ENCODE peak calls at places on chromosomes 6 and 20, in four cellular contexts. S is GM12878, V is K562, F is GM12891. C is an unnamed sample.

GRCh38 chr20:33124261-33124660 is 43.7 kb upstream of the BPIFA2 start:
- DNase-seq in S (no peak), V (no peak), F (no peak), C (no peak)

GRCh38 chr6:113574147-113574546 is 283.0 kb upstream of the MARCKS start:
- DNase-seq in S (no peak), V (no peak), F (no peak), C (no peak)

GRCh38 chr20:49768204-49769124 is 44.2 kb upstream of the SLC9A8 start:
- DNase-seq in S (peak; percentile 31), V (no peak), F (no peak), C (peak; percentile 97)

GRCh38 chr6:158269657-158270056 is 42.6 kb upstream of the TULP4 start:
- DNase-seq in S (no peak), V (no peak), F (no peak), C (no peak)

GRCh38 chr20:44334306-44334705 is 2.5 kb upstream of the R3HDML start:
- DNase-seq in S (no peak), V (peak; percentile 1), F (no peak), C (no peak)

GRCh38 chr6:36249010-36249409 is 20.9 kb upstream of the PNPLA1 start:
- DNase-seq in S (no peak), V (no peak), F (no peak), C (no peak)

GRCh38 chr6:116066789-116067188 is 6.1 kb upstream of the FRK start:
- DNase-seq in S (no peak), V (no peak), F (no peak), C (no peak)

GRCh38 chr6:80440496-80441160 is 334.2 kb downstream of the BCKDHB start:
- DNase-seq in S (no peak), V (no peak), F (no peak), C (no peak)

GRCh38 chr20:4081396-4081795 is 66.0 kb upstream of the RNF24 start:
- DNase-seq in S (no peak), V (no peak), F (no peak), C (no peak)

GRCh38 chr6:165876568-165876967 is 213.5 kb upstream of the PDE10A start:
- DNase-seq in S (no peak), V (no peak), F (no peak), C (no peak)

GRCh38 chr6:27213544-27214125 is 33.9 kb upstream of the PRSS16 start:
- DNase-seq in S (no peak), V (peak; percentile 55), F (no peak), C (no peak)

GRCh38 chr6:107768044-107768443 is 56.1 kb downstream of the SCML4 start:
- DNase-seq in S (no peak), V (no peak), F (no peak), C (no peak)

GRCh38 chr6:30940361-30941001 is at the start of gene MUCL3:
- DNase-seq in S (no peak), V (peak; percentile 72), F (no peak), C (no peak)

GRCh38 chr20:6705106-6705766 is 62.2 kb upstream of the BMP2 start:
- DNase-seq in S (no peak), V (no peak), F (no peak), C (no peak)

GRCh38 chr6:7587631-7588100 is 2.3 kb upstream of the SNRNP48 start:
- DNase-seq in S (no peak), V (peak; percentile 25), F (no peak), C (no peak)

GRCh38 chr6:87366428-87366827 is 21.8 kb downstream of the C6orf163 start:
- DNase-seq in S (no peak), V (no peak), F (no peak), C (no peak)

GRCh38 chr6:65937982-65938381 is 231.0 kb upstream of the EYS start:
- DNase-seq in S (no peak), V (no peak), F (no peak), C (no peak)

GRCh38 chr20:60970601-60971000 is 281.5 kb upstream of the CDH4 start:
- DNase-seq in S (no peak), V (no peak), F (no peak), C (no peak)

GRCh38 chr20:56001106-56001785 is 4.1 kb downstream of the CBLN4 start:
- DNase-seq in S (no peak), V (no peak), F (no peak), C (no peak)

GRCh38 chr6:81786159-81786558 is 33.7 kb upstream of the TENT5A start:
- DNase-seq in S (no peak), V (no peak), F (no peak), C (no peak)

GRCh38 chr6:3324262-3324942 is 65.7 kb downstream of the PSMG4 start:
- DNase-seq in S (peak; percentile 48), V (peak; percentile 91), F (peak; percentile 38), C (no peak)

GRCh38 chr20:20710443-20710842 is 2.0 kb downstream of the RALGAPA2 start:
- DNase-seq in S (no peak), V (no peak), F (no peak), C (no peak)

GRCh38 chr6:39044181-39044580 is 4.4 kb upstream of the GLP1R start:
- DNase-seq in S (no peak), V (no peak), F (no peak), C (no peak)

GRCh38 chr6:44062771-44063560 is 64.3 kb downstream of the MRPL14 start:
- DNase-seq in S (no peak), V (peak; percentile 80), F (no peak), C (peak; percentile 44)

GRCh38 chr6:142009647-142010046 is 123.1 kb upstream of the GJE1 start:
- DNase-seq in S (no peak), V (no peak), F (no peak), C (no peak)

GRCh38 chr20:30912006-30912660 is 345.3 kb upstream of the DEFB115 start:
- DNase-seq in S (no peak), V (no peak), F (no peak), C (no peak)

GRCh38 chr6:36268478-36269248 is 1.2 kb upstream of the PNPLA1 start:
- DNase-seq in S (no peak), V (peak; percentile 59), F (no peak), C (no peak)

GRCh38 chr6:85797993-85798392 is 155.3 kb upstream of the SYNCRIP start:
- DNase-seq in S (no peak), V (no peak), F (no peak), C (no peak)

GRCh38 chr6:168616807-168617756 is 176.1 kb downstream of the SMOC2 start:
- DNase-seq in S (no peak), V (no peak), F (no peak), C (no peak)

GRCh38 chr6:551405-551804 is 105.5 kb downstream of the HUS1B start:
- DNase-seq in S (no peak), V (no peak), F (no peak), C (no peak)

GRCh38 chr6:33683576-33684427 is 27.7 kb downstream of the UQCC2 start:
- DNase-seq in S (no peak), V (no peak), F (no peak), C (no peak)

GRCh38 chr6:135572051-135572450 is 74.5 kb upstream of the AHI1 start:
- DNase-seq in S (no peak), V (no peak), F (no peak), C (no peak)

GRCh38 chr6:452301-453067 is 60.9 kb downstream of the IRF4 start:
- DNase-seq in S (no peak), V (no peak), F (no peak), C (no peak)

GRCh38 chr6:42702200-42702599 is 20.2 kb downstream of the PRPH2 start:
- DNase-seq in S (no peak), V (peak; percentile 21), F (no peak), C (no peak)

GRCh38 chr6:111087106-111087835 is at the start of gene SLC16A10:
- DNase-seq in S (no peak), V (peak; percentile 92), F (peak; percentile 77), C (peak; percentile 43)

GRCh38 chr6:50849016-50849748 is 30.5 kb downstream of the TFAP2B start:
- DNase-seq in S (no peak), V (no peak), F (no peak), C (no peak)
- TF ChIP-seq SPI1 in S (no peak), V (no peak), F (no peak), C (no peak)

GRCh38 chr6:6006428-6007310 is at the start of gene NRN1:
- DNase-seq in S (no peak), V (no peak), F (no peak), C (no peak)

GRCh38 chr6:6005467-6006427 is 978 bp downstream of the NRN1 start:
- DNase-seq in S (no peak), V (no peak), F (no peak), C (no peak)

GRCh38 chr6:6008648-6009421 is 2.1 kb upstream of the NRN1 start:
- DNase-seq in S (peak; percentile 36), V (peak; percentile 98), F (peak; percentile 76), C (peak; percentile 66)

GRCh38 chr6:6008114-6008647 is 1.5 kb upstream of the NRN1 start:
- DNase-seq in S (no peak), V (no peak), F (no peak), C (no peak)

DNA sequence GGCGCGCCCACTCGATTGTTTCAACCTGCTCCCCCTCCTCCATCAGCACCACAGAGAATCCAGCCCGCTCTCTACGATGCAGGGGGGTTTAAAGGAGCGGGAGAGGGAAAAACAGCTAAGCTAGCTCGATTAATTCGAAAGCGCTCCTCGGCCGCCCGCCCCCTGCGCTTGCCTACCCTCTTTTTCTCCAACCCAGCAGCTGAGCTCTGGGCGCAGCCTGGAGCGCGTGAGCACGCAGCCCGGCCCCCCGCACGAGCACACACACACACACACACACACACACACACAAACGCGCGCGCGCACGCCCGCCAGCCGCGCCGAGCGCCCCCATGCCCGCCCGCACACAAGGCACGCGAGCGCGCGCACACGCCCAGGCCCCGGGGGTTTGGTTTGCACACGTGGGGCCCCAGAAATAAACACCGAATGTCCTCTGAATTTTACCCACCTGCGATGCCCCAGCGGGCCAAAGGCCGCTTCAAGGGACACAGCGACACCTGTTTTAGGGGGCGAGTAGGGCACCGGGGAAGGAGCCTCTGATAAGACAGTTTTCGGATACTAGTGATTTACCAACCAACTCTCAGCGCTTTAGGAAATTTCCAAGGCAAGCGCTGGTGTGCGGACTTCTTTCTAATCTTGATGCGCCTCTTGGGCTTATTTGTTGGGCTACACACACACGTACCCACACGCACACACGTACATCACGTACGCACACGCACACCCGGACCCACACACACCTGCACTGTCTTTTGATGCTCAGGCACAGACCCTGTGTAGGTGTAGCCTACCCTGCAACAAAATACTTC is 787 bp upstream of the NRN1 start:
- DNase-seq in S (no peak), V (no peak), F (no peak), C (peak; percentile 46)
- TF ChIP-seq SPI1 in S (no peak), V (no peak), F (no peak), C (no peak)

DNA sequence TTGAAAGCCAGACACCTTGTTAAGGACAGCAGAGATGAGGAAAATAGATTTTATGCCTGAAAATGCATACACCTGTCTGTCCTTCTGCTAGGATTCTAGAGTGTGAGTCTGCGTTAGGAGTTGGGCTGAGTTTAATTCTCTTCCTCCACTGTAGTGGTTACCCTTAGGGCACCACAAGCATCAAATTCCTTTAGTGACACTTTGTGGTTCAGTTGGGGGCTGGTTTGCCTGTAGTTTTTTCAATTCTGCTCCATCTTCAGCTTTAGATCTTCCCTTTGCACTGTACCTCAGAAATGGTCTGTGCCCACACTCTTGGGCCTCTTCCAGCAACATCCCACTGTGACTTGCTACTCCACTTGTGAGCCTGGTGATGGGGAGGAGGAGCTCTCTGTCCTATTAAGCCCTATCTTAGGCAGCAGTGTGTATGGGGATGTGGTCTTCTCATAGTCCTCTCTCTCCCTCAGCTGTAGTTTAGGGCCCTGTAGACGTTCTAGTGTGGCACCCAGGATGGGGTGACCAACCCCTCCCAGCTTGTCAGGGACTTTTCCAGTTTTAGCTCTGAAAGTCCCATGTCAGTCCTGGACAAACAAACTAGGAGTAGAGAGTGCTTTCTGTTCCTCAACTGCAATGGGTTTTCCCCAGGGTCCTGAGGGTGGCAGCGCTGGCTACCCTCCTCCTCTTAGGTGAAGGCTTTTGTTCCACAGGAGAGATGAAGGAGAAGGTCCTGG is 19.7 kb upstream of the OGFRL1 start:
- DNase-seq in S (peak; percentile 51), V (no peak), F (no peak), C (no peak)
- TF ChIP-seq SPI1 in S (peak; percentile 52), V (no peak), F (peak; percentile 32), C (no peak)

GRCh38 chr6:11062083-11062482 is 18.0 kb upstream of the ELOVL2 start:
- DNase-seq in S (no peak), V (no peak), F (no peak), C (no peak)
- TF ChIP-seq SPI1 in S (no peak), V (no peak), F (no peak), C (no peak)